ENCODE peak calls at places on chromosomes 6 and 20, in ten cellular contexts. I is hippocampal formation; X is frontal cortex; A is heart right ventricle; E is GM23338; F is stimulated activated CD4-positive, alpha-beta T cell treated with anti-CD3 and anti-CD28 coated beads, Interleukin-4, amount 100 ng/mL, for 1 hour; O is caudate nucleus; U is EL; B is transverse colon; D is endothelial cell. V is an unnamed sample.

GRCh38 chr20:64146301-64146935 is 17.8 kb upstream of the MYT1 start:
- DNase-seq in I (no peak), E (no peak), B (no peak), A (no peak), F (no peak), X (no peak), O (no peak), U (no peak), D (no peak), V (no peak)

GRCh38 chr6:112215901-112216300 is 38.5 kb downstream of the LAMA4 start:
- DNase-seq in O (no peak), D (no peak), I (no peak), U (no peak), A (no peak), F (no peak), B (no peak), E (no peak), X (no peak), V (no peak)

GRCh38 chr20:46631212-46631869 is 19.9 kb downstream of the SLC13A3 start:
- DNase-seq in X (no peak), A (no peak), B (no peak), D (no peak), I (no peak), O (no peak), F (no peak), E (no peak), U (peak), V (peak)

GRCh38 chr6:149510793-149511512 is 26.1 kb upstream of the ZC3H12D start:
- DNase-seq in O (no peak), U (no peak), I (no peak), D (no peak), F (no peak), X (no peak), A (no peak), E (no peak), B (no peak), V (no peak)

GRCh38 chr6:30819287-30819917 is 64.9 kb upstream of the DDR1 start:
- DNase-seq in A (no peak), F (peak), O (no peak), U (no peak), B (no peak), X (no peak), E (no peak), D (no peak), I (no peak), V (no peak)

GRCh38 chr6:100078509-100078908 is 84.5 kb upstream of the MCHR2 start:
- DNase-seq in F (no peak), O (no peak), A (no peak), B (no peak), I (no peak), U (peak), X (no peak), D (peak), E (peak), V (peak)

GRCh38 chr20:4090756-4091331 is 75.5 kb upstream of the RNF24 start:
- DNase-seq in F (no peak), A (no peak), O (no peak), D (no peak), B (no peak), U (peak), X (no peak), I (no peak), E (no peak), V (no peak)

GRCh38 chr6:147506704-147507114 is 1.8 kb upstream of the SAMD5 start:
- DNase-seq in B (peak), I (peak), A (peak), O (peak), X (peak), F (peak), E (peak), U (peak), D (peak), V (peak)

GRCh38 chr6:144104898-144105487 is 9.6 kb upstream of the SF3B5 start:
- DNase-seq in E (peak), I (peak), O (no peak), D (peak), X (peak), A (no peak), F (no peak), U (peak), B (no peak), V (peak)

GRCh38 chr20:48079028-48079427 is 293.7 kb upstream of the SULF2 start:
- DNase-seq in F (no peak), X (no peak), O (no peak), E (no peak), D (no peak), A (no peak), U (no peak), B (no peak), I (no peak), V (no peak)

GRCh38 chr20:36544134-36545018 is 3.1 kb downstream of the MYL9 start:
- DNase-seq in D (no peak), F (no peak), U (peak), I (no peak), E (no peak), B (no peak), A (peak), X (no peak), O (no peak), V (no peak)

GRCh38 chr6:24721461-24722215 is 2.7 kb upstream of the C6orf62 start:
- DNase-seq in E (no peak), D (no peak), I (no peak), U (no peak), O (peak), F (no peak), B (peak), X (peak), A (peak), V (no peak)

GRCh38 chr20:51463560-51463959 is 79.0 kb downstream of the NFATC2 start:
- DNase-seq in I (no peak), O (no peak), F (no peak), U (no peak), B (no peak), E (no peak), A (no peak), D (no peak), X (no peak), V (no peak)

GRCh38 chr6:108160009-108160408 is 5.8 kb upstream of the NR2E1 start:
- DNase-seq in A (no peak), O (no peak), U (no peak), F (no peak), B (no peak), D (no peak), E (peak), X (no peak), I (no peak), V (no peak)

V was measured in left kidney.